ENCODE peak calls at places on chromosome 7, in six cellular contexts. G, N, P, W, S and T are unnamed samples.

GRCh38 chr7:90958669-90959068 is 305.6 kb upstream of the FZD1 start:
- DNase-seq in S (no peak), W (no peak), N (no peak), P (peak; percentile 74), G (no peak), T (peak; percentile 37)

GRCh38 chr7:1969459-1970284 is 263.1 kb downstream of the MAD1L1 start:
- DNase-seq in N (no peak), W (no peak), S (no peak), G (no peak), P (no peak), T (no peak)

GRCh38 chr7:133545613-133546012 is 292.7 kb downstream of the EXOC4 start:
- DNase-seq in G (no peak), S (no peak), N (no peak), W (no peak), P (no peak), T (no peak)

GRCh38 chr7:33243319-33243881 is 114.0 kb downstream of the BBS9 start:
- DNase-seq in W (no peak), S (no peak), G (no peak), P (peak; percentile 37), N (no peak), T (peak; percentile 26)

GRCh38 chr7:107398161-107398560 is 71.7 kb upstream of the GPR22 start:
- DNase-seq in N (no peak), W (no peak), G (no peak), P (no peak), S (no peak), T (no peak)

GRCh38 chr7:157792241-157792950 is 455.6 kb downstream of the DNAJB6 start:
- DNase-seq in W (no peak), G (no peak), P (no peak), S (no peak), N (no peak), T (no peak)

GRCh38 chr7:3552499-3552898 is 251.4 kb downstream of the SDK1 start:
- DNase-seq in P (no peak), N (no peak), S (no peak), W (no peak), G (no peak), T (peak; percentile 74)

GRCh38 chr7:73623798-73624668 is at the start of gene MLXIPL:
- DNase-seq in W (peak; percentile 91), S (peak; percentile 14), N (peak; percentile 87), P (no peak), G (peak; percentile 80), T (no peak)

GRCh38 chr7:71186535-71186934 is 54.6 kb downstream of the GALNT17 start:
- DNase-seq in S (no peak), P (no peak), G (no peak), N (no peak), W (no peak), T (no peak)

GRCh38 chr7:12800501-12800900 is 113.1 kb downstream of the ARL4A start:
- DNase-seq in N (no peak), G (no peak), S (no peak), W (no peak), P (no peak), T (no peak)

GRCh38 chr7:12794722-12795302 is 107.4 kb downstream of the ARL4A start:
- DNase-seq in W (no peak), N (no peak), S (no peak), P (no peak), G (no peak), T (no peak)

GRCh38 chr7:12801107-12801506 is 113.7 kb downstream of the ARL4A start:
- DNase-seq in W (no peak), G (no peak), N (peak; percentile 17), P (no peak), S (no peak), T (no peak)

GRCh38 chr7:12802070-12802469 is 114.6 kb downstream of the ARL4A start:
- DNase-seq in N (no peak), P (no peak), G (no peak), W (no peak), S (no peak), T (no peak)

DNA sequence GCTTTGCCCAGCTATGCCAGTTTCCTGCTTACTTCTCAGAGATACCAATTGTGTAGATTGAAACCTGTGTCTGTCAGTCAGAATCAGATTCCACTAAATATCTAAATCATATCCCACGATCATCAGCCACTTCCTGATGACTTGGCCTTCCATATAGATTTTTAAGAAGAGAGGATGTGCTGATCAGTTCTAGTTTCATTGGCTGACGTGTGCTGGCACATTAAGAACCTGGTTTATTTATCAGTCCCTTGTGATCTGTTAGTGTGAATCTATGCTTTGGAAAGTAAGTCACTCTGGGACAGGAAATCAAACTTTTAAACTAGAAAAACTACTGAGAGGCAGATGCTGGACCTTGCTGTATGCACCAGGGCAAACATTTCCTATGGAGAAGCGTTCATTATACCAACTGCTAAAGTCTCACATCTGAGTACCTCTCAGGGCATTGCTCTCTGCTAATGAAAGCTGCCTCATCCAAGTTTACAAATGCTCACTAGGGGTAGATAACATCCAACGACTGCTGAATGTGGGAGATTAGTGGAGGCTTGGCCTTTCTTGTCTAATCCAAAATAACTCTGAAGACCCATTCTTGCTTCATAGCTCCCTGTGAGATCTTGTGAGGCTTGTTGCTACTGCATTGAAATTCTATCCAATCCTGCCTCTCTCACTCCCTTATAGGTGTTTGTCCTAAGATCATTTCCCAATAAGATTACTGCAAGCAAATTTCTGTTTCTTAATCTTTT is 109.1 kb downstream of the ARL4A start:
- DNase-seq in N (no peak), G (no peak), W (no peak), P (no peak), S (no peak), T (no peak)
- TF ChIP-seq CTCF in N (no peak), G (no peak), W (no peak), P (no peak), S (no peak), T (no peak)

DNA sequence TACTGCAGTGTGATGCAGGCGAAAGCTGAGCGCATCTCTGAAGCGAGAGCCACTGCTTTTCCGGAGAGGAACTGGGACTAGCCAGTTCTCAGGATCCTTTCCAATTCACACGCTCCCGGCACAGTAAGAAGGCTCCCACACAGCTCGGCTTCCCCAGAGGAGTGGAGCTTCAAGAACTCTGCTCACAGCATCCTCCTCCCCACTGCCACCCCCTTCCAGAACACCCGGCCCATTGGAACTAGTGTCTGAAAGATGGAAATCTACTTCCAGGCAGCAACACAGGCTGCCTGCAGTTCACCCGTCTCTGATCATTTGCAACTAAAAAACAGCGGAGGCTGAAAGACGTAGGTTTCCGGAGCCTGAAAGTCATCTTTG is at the start of gene DGKB:
- DNase-seq in P (no peak), S (no peak), G (peak; percentile 82), W (no peak), N (no peak), T (no peak)
- H3K4me3 ChIP-seq in P (peak within 1 kb of the TSS; percentile 48), S (no peak within 1 kb of the TSS), G (peak within 1 kb of the TSS; percentile 50), W (no peak within 1 kb of the TSS), N (no peak within 1 kb of the TSS), T (peak within 1 kb of the TSS; percentile 49)

GRCh38 chr7:105580022-105580740 is 1.1 kb downstream of the EFCAB10 start:
- DNase-seq in N (no peak), S (no peak), W (no peak), P (no peak), G (no peak), T (no peak)
- TF ChIP-seq CTCF in N (no peak), S (no peak), W (no peak), P (no peak), G (no peak), T (no peak)

DNA sequence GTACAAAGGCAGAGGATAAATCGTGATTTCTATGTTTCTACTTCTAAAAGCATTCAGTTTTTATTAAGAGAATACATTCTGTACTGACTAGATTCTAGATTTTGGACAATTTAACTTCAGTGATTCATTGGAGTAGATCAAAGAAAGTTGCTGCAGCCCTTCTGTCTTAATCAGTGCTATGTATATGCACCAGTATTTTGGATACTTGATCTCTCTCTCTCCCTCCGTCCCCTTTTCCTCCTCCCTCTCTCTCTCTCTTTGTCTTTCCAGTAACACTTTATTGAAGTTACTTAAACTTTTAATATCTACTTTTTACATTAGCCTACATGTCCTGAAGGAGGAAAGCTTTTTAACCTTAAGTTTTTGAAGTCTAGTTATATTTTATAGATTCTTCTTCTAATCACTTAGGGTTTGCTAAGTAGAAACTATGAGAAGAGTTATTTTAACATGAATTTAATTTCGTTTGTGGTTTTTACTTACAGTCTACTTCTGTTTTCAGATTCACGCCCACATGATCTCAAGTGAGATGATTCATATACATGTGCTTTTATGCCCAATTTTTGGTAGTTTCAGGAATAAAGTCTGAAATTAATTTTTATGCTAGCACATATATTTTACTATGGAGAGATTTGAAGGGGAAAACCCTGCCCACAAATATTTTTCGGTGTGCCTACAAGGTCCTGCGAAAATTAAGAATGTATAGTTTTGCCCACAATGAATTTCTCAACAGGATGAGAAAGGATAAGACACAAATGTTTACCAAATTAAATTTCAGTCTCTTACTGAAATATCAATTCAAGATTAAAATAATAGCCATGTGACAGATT is 9.1 kb downstream of the MDFIC start:
- DNase-seq in P (no peak), G (no peak), W (no peak), S (no peak), N (no peak), T (no peak)
- H3K4me3 ChIP-seq in P (no peak overlapping the region), G (no peak overlapping the region), W (no peak overlapping the region), S (peak overlapping the region; percentile 36), N (no peak overlapping the region), T (no peak overlapping the region)

DNA sequence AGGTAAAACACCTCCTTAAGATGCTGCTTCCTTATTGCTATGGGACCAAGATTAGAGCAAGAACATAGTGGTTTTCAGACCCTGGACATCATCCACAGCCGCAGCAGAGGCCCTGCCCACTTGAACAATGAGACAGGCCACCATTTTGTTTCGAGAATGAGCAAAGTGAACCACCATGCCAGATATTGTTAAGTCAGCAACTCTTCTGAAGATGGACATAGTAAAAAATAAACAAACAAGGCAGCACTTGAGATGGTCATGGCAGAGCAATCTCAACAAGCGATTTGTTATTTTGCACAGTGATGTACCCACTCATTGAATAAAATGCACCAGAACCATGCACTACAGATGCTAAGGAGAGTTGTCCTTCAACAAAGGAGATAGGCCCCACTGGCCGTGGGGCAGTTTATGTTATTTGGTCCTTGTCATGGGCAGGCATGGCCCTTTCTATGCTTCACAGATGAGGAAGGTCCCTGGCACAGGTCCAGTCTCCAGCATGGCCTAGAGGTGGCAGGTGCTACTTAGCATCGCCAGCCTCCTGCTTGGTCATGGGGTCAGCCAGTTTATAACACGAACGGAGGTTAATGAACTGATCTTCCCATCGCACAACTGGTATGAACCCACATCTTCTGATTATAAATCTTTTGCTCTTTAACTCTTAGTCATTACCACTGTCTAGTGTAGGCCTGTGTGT is 44.1 kb downstream of the IKZF1 start:
- DNase-seq in S (no peak), P (no peak), W (no peak), G (no peak), N (no peak), T (no peak)
- TF ChIP-seq CTCF in S (no peak), P (no peak), W (no peak), G (no peak), N (no peak), T (no peak)